ENCODE peak calls at places on chromosomes 6 and 20, in ten cellular contexts. Z is stimulated activated naive CD8-positive, alpha-beta T cell treated with anti-CD3 and anti-CD28 coated beads, Interleukin-15, Interleukin-2, amounts not matched to agents 100 U/mL and 50 U/mL, for 24 hours; B is EL; Q is stromal cell of bone marrow; V is AG08395; D is stimulated activated CD8-positive, alpha-beta memory T cell treated with anti-CD3 and anti-CD28 coated beads, Interleukin-2, amount 100 ng/mL, for 1 hour; M is GM23338; O is GM12865; E is RPMI7951; Y is mesothelial cell of epicardium. U is an unnamed sample.

GRCh38 chr6:69948479-69949114 is 82.2 kb downstream of the COL19A1 start:
- DNase-seq in Z (no peak), B (no peak), Q (no peak), V (no peak), D (no peak), M (no peak), O (no peak), E (no peak), Y (no peak), U (no peak)

GRCh38 chr6:68197356-68197755 is 437.7 kb upstream of the ADGRB3 start:
- DNase-seq in Z (no peak), B (no peak), Q (no peak), V (no peak), D (no peak), M (no peak), O (no peak), E (no peak), Y (no peak), U (no peak)

GRCh38 chr20:1528811-1529210 is 28.7 kb downstream of the SIRPD start:
- DNase-seq in Z (no peak), B (peak), Q (no peak), V (no peak), D (no peak), M (no peak), O (no peak), E (peak), Y (no peak), U (no peak)

GRCh38 chr20:33224399-33224798 is 7.2 kb downstream of the BPIFA3 start:
- DNase-seq in Z (no peak), B (no peak), Q (no peak), V (no peak), D (no peak), M (no peak), O (no peak), E (no peak), Y (no peak), U (no peak)

GRCh38 chr20:19757973-19758887 is at the start of gene RIN2:
- DNase-seq in Z (peak), B (peak), Q (peak), V (peak), D (no peak), M (peak), O (no peak), E (peak), Y (peak), U (peak)

GRCh38 chr20:9408422-9409300 is 105.7 kb upstream of the LAMP5 start:
- DNase-seq in Z (no peak), B (peak), Q (peak), V (peak), D (no peak), M (no peak), O (no peak), E (peak), Y (no peak), U (peak)

GRCh38 chr6:30515106-30515505 is 25.8 kb downstream of the HLA-E start:
- DNase-seq in Z (no peak), B (no peak), Q (no peak), V (no peak), D (no peak), M (peak), O (no peak), E (no peak), Y (no peak), U (no peak)

GRCh38 chr6:15370730-15371129 is 124.9 kb downstream of the JARID2 start:
- DNase-seq in Z (no peak), B (no peak), Q (no peak), V (no peak), D (no peak), M (no peak), O (no peak), E (no peak), Y (no peak), U (no peak)

U was measured in DMS79 treated with DMSO at 0.1 percent for 48 hours.